ENCODE peak calls at places on chromosomes 7 and 10, in nine cellular contexts. C is effector CD4-positive, alpha-beta T cell; P is body of pancreas; W is fibroblast of the conjunctiva; U is Calu3; A is H9; R is suprapubic skin; F is trophoblast cell; V is activated naive CD4-positive, alpha-beta T cell. I is an unnamed sample.

GRCh38 chr10:132169766-132170560 is 16.8 kb upstream of the DPYSL4 start:
- DNase-seq in P (no peak), V (no peak), U (no peak), F (no peak), R (no peak), C (no peak), A (no peak), W (no peak), I (peak)

GRCh38 chr10:82653244-82653933 is 778.4 kb downstream of the NRG3 start:
- DNase-seq in U (no peak), V (no peak), F (no peak), A (no peak), C (no peak), W (no peak), P (no peak), R (no peak), I (no peak)

GRCh38 chr10:55220975-55221374 is 419.9 kb upstream of the PCDH15 start:
- DNase-seq in R (no peak), A (no peak), U (no peak), F (no peak), V (no peak), C (no peak), P (no peak), W (no peak), I (no peak)

GRCh38 chr7:149772236-149772820 is 1.1 kb downstream of the ZNF467 start:
- DNase-seq in W (no peak), A (peak), U (no peak), R (no peak), F (no peak), C (no peak), P (no peak), V (no peak), I (no peak)

GRCh38 chr10:45418859-45419672 is 45.0 kb downstream of the ALOX5 start:
- DNase-seq in R (no peak), U (peak), W (no peak), F (peak), P (peak), A (peak), C (no peak), V (no peak), I (peak)

GRCh38 chr7:95335093-95335492 is 10.8 kb upstream of the PON1 start:
- DNase-seq in R (no peak), A (no peak), F (no peak), W (peak), U (no peak), V (no peak), C (no peak), P (no peak), I (no peak)

GRCh38 chr7:82050134-82050533 is 280.3 kb upstream of the HGF start:
- DNase-seq in F (peak), C (no peak), V (no peak), W (peak), P (no peak), R (no peak), A (no peak), U (peak), I (no peak)

GRCh38 chr10:64170791-64171190 is 649.6 kb downstream of the REEP3 start:
- DNase-seq in C (no peak), V (no peak), R (no peak), F (no peak), P (no peak), W (no peak), A (no peak), U (no peak), I (peak)

GRCh38 chr10:11560076-11560709 is 51.3 kb downstream of the USP6NL start:
- DNase-seq in W (no peak), V (no peak), U (no peak), A (no peak), R (no peak), C (no peak), F (no peak), P (no peak), I (no peak)

GRCh38 chr10:80204801-80205477 is 398 bp downstream of the ANXA11 start:
- DNase-seq in C (peak), F (no peak), U (no peak), P (peak), W (no peak), A (no peak), R (no peak), V (no peak), I (peak)